ENCODE peak calls at places on chromosomes 11 and 22, in seven cellular contexts. R, L, A, M, F, T and N are unnamed samples.

GRCh38 chr22:33854724-33855123 is 65.6 kb downstream of the LARGE1 start:
- DNase-seq in T (no peak), L (no peak), A (no peak), F (no peak), R (no peak), M (no peak), N (no peak)

GRCh38 chr11:116862101-116862637 is 24.7 kb upstream of the APOA1 start:
- DNase-seq in T (no peak), M (no peak), F (no peak), R (no peak), A (no peak), L (no peak), N (no peak)

GRCh38 chr22:34111210-34111824 is 191.0 kb upstream of the LARGE1 start:
- DNase-seq in F (peak), L (peak), T (peak), M (no peak), A (no peak), R (peak), N (peak)

GRCh38 chr11:61927501-61927900 is 10.1 kb upstream of the RAB3IL1 start:
- DNase-seq in M (peak), A (peak), T (no peak), L (no peak), R (no peak), F (no peak), N (no peak)

GRCh38 chr11:126084608-126084912 is 21.9 kb upstream of the CDON start:
- DNase-seq in L (no peak), R (no peak), T (no peak), A (no peak), M (no peak), F (no peak), N (no peak)

GRCh38 chr22:44729391-44730012 is 22.9 kb upstream of the ARHGAP8 start:
- DNase-seq in A (no peak), L (peak), F (peak), T (no peak), M (peak), R (no peak), N (peak)

GRCh38 chr11:46489668-46490560 is 98.3 kb upstream of the CHRM4 start:
- DNase-seq in T (peak), M (peak), R (peak), L (peak), A (no peak), F (peak), N (peak)

GRCh38 chr11:125110996-125111340 is 458 bp downstream of the TMEM218 start:
- DNase-seq in A (no peak), R (no peak), L (no peak), M (no peak), T (no peak), F (no peak), N (no peak)

GRCh38 chr22:18060646-18061620 is 16.9 kb upstream of the PEX26 start:
- DNase-seq in R (peak), M (peak), F (no peak), T (peak), L (no peak), A (no peak), N (peak)

GRCh38 chr11:103877221-103877620 is 159.2 kb upstream of the DDI1 start:
- DNase-seq in M (peak), R (no peak), A (no peak), L (peak), F (peak), T (no peak), N (peak)

GRCh38 chr11:131637469-131638175 is 267.2 kb downstream of the NTM start:
- DNase-seq in A (no peak), M (peak), T (no peak), L (no peak), R (no peak), F (no peak), N (no peak)

GRCh38 chr11:32002311-32002710 is 88.6 kb upstream of the RCN1 start:
- DNase-seq in A (no peak), M (no peak), T (no peak), L (no peak), F (no peak), R (no peak), N (no peak)

GRCh38 chr11:67032830-67033555 is 10.1 kb downstream of the SYT12 start:
- DNase-seq in L (no peak), T (peak), A (peak), M (peak), F (peak), R (peak), N (peak)

GRCh38 chr22:42754658-42755057 is 34.0 kb upstream of the A4GALT start:
- DNase-seq in R (no peak), A (no peak), T (peak), F (peak), L (no peak), M (peak), N (peak)

GRCh38 chr11:102485095-102485722 is 32.6 kb upstream of the TMEM123 start:
- DNase-seq in A (no peak), F (peak), T (peak), R (no peak), L (no peak), M (no peak), N (peak)

GRCh38 chr11:97454988-97455387 is 1065.2 kb downstream of the JRKL start:
- DNase-seq in M (peak), F (peak), R (no peak), T (peak), A (no peak), L (no peak), N (peak)

GRCh38 chr11:61918251-61919112 is 1.1 kb upstream of the RAB3IL1 start:
- DNase-seq in R (no peak), T (no peak), M (no peak), A (peak), F (peak), L (no peak), N (peak)

GRCh38 chr22:50603511-50604255 is 3.1 kb downstream of the MAPK8IP2 start:
- DNase-seq in M (no peak), R (no peak), A (no peak), T (peak), L (no peak), F (no peak), N (no peak)

GRCh38 chr11:87284306-87284705 is 246.6 kb downstream of the TMEM135 start:
- DNase-seq in M (no peak), R (no peak), L (no peak), F (no peak), T (no peak), A (no peak), N (no peak)

GRCh38 chr11:108724974-108725689 is 60.3 kb downstream of the DDX10 start:
- DNase-seq in R (no peak), M (no peak), T (no peak), F (no peak), A (no peak), L (no peak), N (no peak)

GRCh38 chr11:74255741-74256369 is 55.6 kb downstream of the P4HA3 start:
- DNase-seq in M (peak), F (peak), L (peak), A (peak), R (peak), T (peak), N (peak)

GRCh38 chr22:36339171-36340065 is 48.3 kb downstream of the MYH9 start:
- DNase-seq in T (no peak), L (no peak), A (no peak), R (no peak), M (peak), F (peak), N (peak)

GRCh38 chr11:10139656-10140055 is 154.4 kb downstream of the SBF2 start:
- DNase-seq in A (no peak), L (no peak), R (no peak), F (peak), T (peak), M (peak), N (peak)

GRCh38 chr22:48885919-48886305 is 941.8 kb downstream of the BRD1 start:
- DNase-seq in A (peak), R (no peak), M (no peak), T (no peak), F (no peak), L (no peak), N (no peak)

GRCh38 chr22:40838486-40838885 is 18.0 kb downstream of the ST13 start:
- DNase-seq in L (no peak), A (no peak), T (no peak), M (no peak), F (no peak), R (no peak), N (no peak)

GRCh38 chr11:11304572-11304971 is 48.5 kb downstream of the CSNK2A3 start:
- DNase-seq in F (no peak), R (no peak), A (no peak), T (no peak), M (no peak), L (no peak), N (no peak)

DNA sequence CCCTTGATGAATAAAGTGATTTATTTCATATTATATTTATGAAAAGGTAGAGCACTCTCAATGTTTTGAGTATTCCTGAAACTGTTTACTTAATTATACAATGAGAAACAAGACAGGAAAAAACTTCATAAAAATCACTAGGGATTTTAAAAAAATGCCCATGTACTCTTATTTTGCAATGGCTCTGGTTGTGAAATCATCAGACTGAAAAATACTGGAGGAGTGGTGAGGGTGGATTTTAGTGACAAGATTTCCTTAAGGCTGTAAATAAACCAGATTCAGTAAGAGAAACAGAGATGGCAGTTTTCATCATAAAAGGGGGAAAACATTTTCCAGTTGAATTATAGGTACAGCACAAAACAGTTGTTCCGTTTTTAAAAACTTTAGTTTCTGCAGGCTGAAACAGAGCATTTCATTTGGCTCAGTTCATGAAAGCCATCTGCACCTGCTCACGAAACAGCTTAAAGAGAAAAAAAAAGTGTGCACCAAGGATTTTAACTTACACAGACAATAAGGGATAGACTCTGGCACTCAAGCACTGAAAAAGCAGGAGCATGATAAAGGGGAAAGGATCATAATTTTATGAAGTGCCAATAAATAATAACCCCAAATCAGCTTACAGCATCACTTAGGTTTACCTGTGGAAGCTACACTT is 100.7 kb downstream of the MAML2 start:
- DNase-seq in F (peak), L (no peak), R (no peak), M (no peak), T (peak), A (no peak), N (peak)
- H3K4me3 ChIP-seq in F (no peak), L (peak), R (peak), M (no peak), T (no peak), A (peak), N (no peak)

GRCh38 chr22:31874821-31875220 is 69.5 kb upstream of the YWHAH start:
- DNase-seq in F (no peak), T (peak), L (no peak), R (no peak), A (no peak), M (no peak), N (no peak)

GRCh38 chr22:31876156-31877035 is 67.9 kb upstream of the YWHAH start:
- DNase-seq in T (peak), A (no peak), R (no peak), F (no peak), M (no peak), L (no peak), N (no peak)

GRCh38 chr22:31871475-31871874 is 72.9 kb upstream of the YWHAH start:
- DNase-seq in T (no peak), F (no peak), L (no peak), M (no peak), R (no peak), A (no peak), N (no peak)

GRCh38 chr22:31870890-31871289 is 73.4 kb upstream of the YWHAH start:
- DNase-seq in M (peak), F (peak), A (no peak), L (no peak), T (peak), R (peak), N (peak)

DNA sequence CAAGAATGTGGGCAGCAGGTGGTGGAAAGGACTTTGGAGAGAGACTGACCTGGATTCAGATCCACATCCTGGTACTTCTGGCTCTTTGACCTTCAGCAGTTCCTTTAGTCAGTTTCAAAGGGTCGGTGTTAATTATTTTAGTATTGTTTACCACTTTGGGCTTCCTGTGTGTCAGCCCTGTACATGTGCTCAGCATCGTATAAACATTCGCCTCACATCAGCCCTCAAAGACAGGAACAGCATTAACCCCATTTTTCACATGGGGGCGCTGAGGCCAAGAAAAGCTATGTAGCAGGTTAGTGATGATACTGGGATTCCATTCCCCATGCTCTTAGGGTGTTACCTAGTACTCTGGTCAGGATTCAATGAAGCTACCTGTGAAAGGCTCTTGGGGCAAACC is 72.1 kb upstream of the YWHAH start:
- DNase-seq in R (no peak), L (peak), F (peak), A (no peak), T (no peak), M (no peak), N (peak)
- TF ChIP-seq CTCF in R (no peak), L (peak), F (peak), A (no peak), T (no peak), M (no peak), N (no peak)

DNA sequence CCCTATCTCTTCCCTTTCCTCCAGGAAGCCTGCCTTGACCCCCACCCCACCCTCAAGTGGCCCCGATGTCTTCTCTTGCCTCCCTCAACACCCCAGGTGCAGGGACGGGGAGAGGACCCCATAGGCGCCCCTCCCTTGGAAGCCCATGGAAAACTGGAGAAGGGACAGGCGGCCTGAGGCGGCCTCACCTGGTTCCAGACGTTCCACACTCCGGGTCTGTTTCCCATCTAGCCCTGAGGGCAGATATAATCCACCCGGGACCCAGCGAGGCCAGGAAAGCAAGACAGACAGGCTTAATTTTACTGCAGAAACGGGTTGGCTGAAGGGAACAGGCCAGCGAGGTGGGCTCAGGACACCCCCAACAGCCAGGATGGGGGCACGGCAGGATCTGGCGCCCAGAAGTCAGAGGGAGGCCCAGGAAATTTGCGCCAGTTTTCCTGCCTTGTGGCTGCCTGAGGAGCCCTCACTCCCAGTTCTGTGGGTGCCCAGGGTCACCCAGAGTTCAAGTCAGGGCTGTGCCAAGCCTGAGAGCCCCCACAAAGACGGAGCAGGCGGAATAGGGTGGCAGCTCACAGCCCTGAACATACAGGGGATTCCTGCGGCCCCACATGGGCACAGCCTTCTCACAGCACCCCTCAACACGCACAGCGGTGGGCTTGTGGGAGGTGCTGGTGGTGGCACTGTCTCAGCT is 3.0 kb upstream of the SIGIRR start:
- DNase-seq in T (no peak), F (no peak), L (no peak), A (no peak), M (no peak), R (no peak), N (no peak)
- H3K4me3 ChIP-seq in T (peak), F (no peak), L (no peak), A (peak), M (no peak), R (no peak), N (no peak)

GRCh38 chr11:114609429-114609828 is 13.8 kb upstream of the NXPE4 start:
- DNase-seq in F (no peak), T (no peak), R (no peak), L (peak), A (no peak), M (no peak), N (no peak)

GRCh38 chr11:114612686-114613085 is 17.1 kb upstream of the NXPE4 start:
- DNase-seq in L (peak), T (no peak), F (no peak), R (no peak), A (no peak), M (no peak), N (no peak)

GRCh38 chr11:114610550-114610949 is 15.0 kb upstream of the NXPE4 start:
- DNase-seq in R (no peak), L (peak), M (no peak), A (no peak), T (no peak), F (no peak), N (no peak)

GRCh38 chr11:114614127-114614720 is 18.6 kb upstream of the NXPE4 start:
- DNase-seq in R (no peak), M (no peak), L (peak), A (no peak), F (no peak), T (no peak), N (no peak)

DNA sequence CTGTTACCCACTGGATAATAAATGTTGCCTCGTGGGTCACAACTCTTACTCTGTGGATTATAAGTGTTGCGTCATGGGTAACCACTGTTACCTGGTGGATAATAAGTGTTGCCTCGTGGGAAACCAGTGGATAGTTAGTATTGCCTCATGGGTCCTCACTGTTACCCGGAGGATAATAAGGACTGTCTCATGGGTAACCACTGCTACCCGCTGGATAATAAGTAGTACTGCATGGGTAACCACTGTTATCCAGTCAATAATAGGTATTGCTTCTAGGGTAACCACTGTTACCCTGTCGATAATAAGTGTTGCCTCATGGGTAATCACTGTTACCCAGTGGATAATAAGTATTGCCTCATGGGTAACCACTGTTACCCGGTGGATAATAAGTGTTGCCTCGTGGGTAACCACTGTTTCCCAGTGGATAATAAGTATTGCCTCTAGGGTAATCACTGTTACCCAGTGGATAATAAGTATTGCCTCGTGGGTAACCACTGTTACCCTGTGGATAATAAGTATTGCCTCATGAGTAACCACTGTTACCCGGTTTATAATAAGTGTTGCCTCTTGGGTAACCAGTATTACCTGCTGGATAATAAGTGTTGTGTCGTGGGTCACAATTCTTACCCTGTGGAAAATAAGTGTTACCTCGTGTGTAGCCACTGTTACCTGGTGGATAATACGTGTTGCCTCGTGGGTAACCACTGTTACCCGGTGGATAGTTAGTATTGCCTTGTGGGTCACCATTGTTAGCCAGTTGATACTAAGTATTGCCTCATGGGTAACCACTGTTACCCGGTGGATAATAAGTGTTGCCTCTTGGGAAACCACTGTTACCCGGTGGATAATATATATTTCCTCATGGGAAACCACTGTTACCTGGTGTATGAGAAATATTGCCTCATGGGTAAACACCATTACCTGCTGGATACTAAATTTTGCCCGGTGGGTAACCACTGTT is 15.7 kb upstream of the NXPE4 start:
- DNase-seq in F (peak), A (no peak), L (peak), R (no peak), T (peak), M (no peak), N (peak)
- TF ChIP-seq CTCF in F (no peak), A (no peak), L (no peak), R (no peak), T (no peak), M (no peak), N (peak)

GRCh38 chr11:120618399-120618798 is 106.9 kb downstream of the GRIK4 start:
- DNase-seq in L (no peak), F (no peak), M (no peak), A (no peak), T (no peak), R (no peak), N (no peak)
- H3K4me3 ChIP-seq in L (no peak), F (no peak), M (no peak), A (no peak), T (no peak), R (no peak), N (no peak)

GRCh38 chr11:47611240-47611863 is 17.1 kb upstream of the C1QTNF4 start:
- DNase-seq in F (no peak), L (peak), R (no peak), M (no peak), T (no peak), A (no peak), N (no peak)

GRCh38 chr11:47615249-47615648 is 21.0 kb upstream of the C1QTNF4 start:
- DNase-seq in L (no peak), T (no peak), R (no peak), A (no peak), F (no peak), M (no peak), N (no peak)

GRCh38 chr11:47617417-47617809 is 23.2 kb upstream of the C1QTNF4 start:
- DNase-seq in F (peak), T (no peak), M (peak), R (no peak), L (peak), A (no peak), N (peak)

GRCh38 chr11:47620836-47621378 is 21.5 kb downstream of the MTCH2 start:
- DNase-seq in R (no peak), T (no peak), L (no peak), F (no peak), M (no peak), A (no peak), N (no peak)

DNA sequence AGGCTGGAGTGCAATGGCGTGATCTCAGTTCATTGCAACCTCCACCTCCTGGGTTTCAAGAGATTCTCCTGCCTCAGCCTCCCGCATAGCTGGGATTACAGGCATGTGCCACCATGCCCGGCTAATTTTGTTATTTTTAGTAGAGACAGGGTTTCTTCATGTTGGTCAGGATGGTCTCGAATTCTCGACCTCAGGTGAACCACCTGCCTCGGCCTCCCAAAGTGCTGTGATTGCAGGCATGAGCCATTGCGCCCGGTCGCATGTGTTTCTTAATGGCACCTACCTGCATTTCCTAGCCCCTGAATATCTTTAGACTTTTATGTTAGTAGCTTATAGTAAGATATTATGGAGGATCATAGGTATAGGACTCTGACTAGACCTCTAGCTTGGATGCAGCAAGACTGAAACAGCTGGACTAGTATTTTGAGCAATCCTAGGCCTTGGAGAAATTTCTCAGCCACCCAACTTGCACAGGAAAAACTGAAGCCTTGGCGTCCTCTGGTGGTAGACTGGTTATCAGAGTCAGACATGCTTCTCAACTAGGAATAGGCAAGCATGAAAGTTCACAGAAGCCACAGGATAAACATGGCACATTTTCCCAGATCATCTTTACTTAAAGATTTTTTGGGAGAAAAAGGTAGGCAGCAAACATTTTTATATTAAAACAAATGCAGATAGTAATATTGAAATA is 22.7 kb upstream of the C1QTNF4 start:
- DNase-seq in M (peak), T (peak), R (peak), A (no peak), F (peak), L (peak), N (peak)
- TF ChIP-seq CTCF in M (peak), T (peak), R (peak), A (peak), F (peak), L (peak), N (peak)